ENCODE peak calls at places on chromosomes 4 and X, in seven cellular contexts. L, Q, B, T, I, U and H are unnamed samples.

GRCh38 chrX:153407736-153408135 is 3.5 kb upstream of the ZFP92 start:
- DNase-seq in U (no peak), L (no peak), T (no peak), Q (no peak), I (no peak), B (no peak), H (no peak)

GRCh38 chr4:98117363-98117762 is 25.9 kb downstream of the STPG2 start:
- DNase-seq in Q (no peak), U (no peak), L (no peak), T (no peak), I (no peak), B (no peak), H (no peak)

GRCh38 chrX:85611926-85612325 is 232.5 kb upstream of the POF1B start:
- DNase-seq in I (no peak), T (no peak), L (no peak), U (no peak), Q (no peak), B (no peak), H (peak; percentile 32)

GRCh38 chr4:27921236-27921635 is 1060.6 kb downstream of the STIM2 start:
- DNase-seq in L (no peak), T (no peak), B (no peak), Q (no peak), U (no peak), I (no peak), H (no peak)

GRCh38 chr4:80361329-80361900 is 25.9 kb downstream of the CFAP299 start:
- DNase-seq in T (peak; percentile 9), L (no peak), U (no peak), Q (no peak), I (peak; percentile 8), B (no peak), H (peak; percentile 14)

GRCh38 chr4:111775908-111776307 is 369.3 kb upstream of the FAM241A start:
- DNase-seq in L (no peak), T (peak; percentile 28), B (no peak), I (no peak), U (no peak), Q (no peak), H (no peak)

GRCh38 chrX:19334945-19335626 is 8.6 kb upstream of the PDHA1 start:
- DNase-seq in T (no peak), B (no peak), Q (no peak), L (peak; percentile 14), U (no peak), I (peak; percentile 62), H (peak; percentile 71)

GRCh38 chr4:47718691-47719090 is 119.2 kb downstream of the CORIN start:
- DNase-seq in B (no peak), T (no peak), I (no peak), L (no peak), U (no peak), Q (no peak), H (peak; percentile 19)

GRCh38 chrX:48531359-48531954 is 8.1 kb upstream of the TBC1D25 start:
- DNase-seq in Q (no peak), I (no peak), B (no peak), T (no peak), L (no peak), U (no peak), H (no peak)

GRCh38 chr4:185576918-185577591 is 41.7 kb upstream of the PDLIM3 start:
- DNase-seq in I (no peak), L (no peak), Q (no peak), B (no peak), T (no peak), U (no peak), H (no peak)

GRCh38 chrX:46306103-46306502 is 239.1 kb downstream of the ZNF674 start:
- DNase-seq in Q (no peak), L (no peak), U (no peak), B (no peak), T (no peak), I (no peak), H (no peak)

GRCh38 chr4:73621357-73621756 is 1.1 kb upstream of the RASSF6 start:
- DNase-seq in B (no peak), Q (no peak), L (no peak), I (no peak), T (no peak), U (no peak), H (no peak)

GRCh38 chr4:179750374-179750773 is 2308.1 kb upstream of the AGA start:
- DNase-seq in T (peak; percentile 20), B (no peak), U (no peak), I (peak; percentile 6), L (no peak), Q (no peak), H (peak; percentile 74)

GRCh38 chr4:142485452-142485851 is 360.6 kb downstream of the INPP4B start:
- DNase-seq in U (no peak), B (no peak), T (no peak), L (no peak), I (no peak), Q (no peak), H (no peak)

GRCh38 chr4:40199179-40199670 is 2.4 kb downstream of the RHOH start:
- DNase-seq in L (no peak), B (no peak), Q (no peak), U (no peak), T (no peak), I (no peak), H (no peak)

GRCh38 chr4:104015680-104016079 is 295.9 kb upstream of the TACR3 start:
- DNase-seq in L (no peak), Q (no peak), T (peak; percentile 30), I (peak; percentile 47), B (no peak), U (no peak), H (peak; percentile 29)

GRCh38 chrX:39645059-39645895 is 452.5 kb downstream of the BCOR start:
- DNase-seq in L (no peak), I (peak; percentile 30), Q (no peak), B (peak; percentile 85), U (no peak), T (peak; percentile 63), H (peak; percentile 80)

GRCh38 chr4:729336-730315 is 24.0 kb downstream of the PCGF3 start:
- DNase-seq in U (no peak), I (no peak), B (no peak), T (no peak), L (no peak), Q (no peak), H (no peak)

GRCh38 chrX:30151964-30152363 is 63.4 kb upstream of the MAGEB2 start:
- DNase-seq in Q (no peak), L (no peak), T (no peak), I (no peak), B (no peak), U (no peak), H (no peak)

GRCh38 chrX:41468647-41469323 is 21.6 kb downstream of the NYX start:
- DNase-seq in T (no peak), L (no peak), B (no peak), U (no peak), Q (no peak), I (no peak), H (no peak)

GRCh38 chr4:74822603-74823002 is 28.3 kb upstream of the BTC start:
- DNase-seq in Q (no peak), L (no peak), B (no peak), U (no peak), I (no peak), T (no peak), H (no peak)

GRCh38 chr4:189146994-189147929 is 793.4 kb upstream of the FRG1 start:
- DNase-seq in I (no peak), B (no peak), U (no peak), Q (no peak), L (no peak), T (no peak), H (no peak)

GRCh38 chr4:24971192-24971591 is 58.4 kb upstream of the CCDC149 start:
- DNase-seq in L (no peak), I (no peak), Q (no peak), U (no peak), T (no peak), B (no peak), H (no peak)

GRCh38 chr4:121908346-121908745 is 38.1 kb upstream of the BBS7 start:
- DNase-seq in I (no peak), B (no peak), T (no peak), L (no peak), Q (no peak), U (no peak), H (no peak)

GRCh38 chr4:53507671-53508286 is 83.5 kb downstream of the LNX1 start:
- DNase-seq in T (no peak), U (no peak), I (no peak), B (no peak), L (no peak), Q (no peak), H (peak; percentile 11)

DNA sequence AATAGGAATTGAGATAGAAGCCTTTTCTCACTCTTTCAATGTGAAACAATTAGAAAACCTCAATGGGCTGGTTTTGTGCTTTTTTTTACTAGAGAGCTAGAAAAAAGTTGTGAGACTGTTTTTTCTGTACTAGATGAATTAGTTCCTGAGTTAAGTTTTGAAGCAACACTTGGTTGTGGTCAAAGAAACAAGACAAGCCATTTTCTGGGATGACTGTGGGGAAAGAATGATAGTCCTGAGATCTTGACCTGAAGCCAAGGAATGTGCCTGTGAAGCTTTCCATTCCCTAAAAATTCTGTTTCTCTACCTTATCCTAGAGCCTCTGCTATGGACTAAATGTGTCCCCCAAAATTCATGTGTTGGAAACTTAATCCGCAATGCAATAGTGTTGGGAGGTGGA is 157.8 kb upstream of the TLL1 start:
- DNase-seq in U (no peak), T (no peak), I (no peak), Q (no peak), L (no peak), B (no peak), H (no peak)
- H3K27ac ChIP-seq in U (no peak overlapping the region), T (no peak overlapping the region), I (no peak overlapping the region), Q (no peak overlapping the region), L (no peak overlapping the region), B (no peak overlapping the region), H (no peak overlapping the region)

DNA sequence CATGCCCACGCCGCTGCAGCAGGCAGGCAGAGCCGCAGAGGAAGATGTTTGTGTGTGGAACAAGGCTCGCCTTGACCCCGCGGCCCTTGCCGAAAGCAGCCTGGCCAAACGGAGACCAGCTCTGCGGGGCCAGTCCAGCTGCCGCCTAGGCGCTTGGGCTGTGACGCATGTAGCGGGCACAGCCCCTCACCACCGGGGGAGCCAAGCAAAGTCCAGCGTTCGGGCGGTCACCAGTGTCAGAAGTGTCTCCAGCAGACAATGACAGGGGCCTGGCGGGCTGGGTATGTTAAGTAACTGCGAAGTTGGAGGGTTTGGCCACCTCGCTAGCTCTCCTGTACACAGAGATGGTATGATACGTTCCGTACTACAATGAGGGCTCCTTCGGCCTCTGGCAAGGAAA is 1.3 kb downstream of the AMER1 start:
- DNase-seq in Q (no peak), B (peak; percentile 16), T (peak; percentile 31), I (peak; percentile 47), L (no peak), U (no peak), H (no peak)
- H3K27ac ChIP-seq in Q (no peak overlapping the region), B (peak overlapping the region; percentile 86), T (peak overlapping the region; percentile 98), I (no peak overlapping the region), L (no peak overlapping the region), U (no peak overlapping the region), H (no peak overlapping the region)

GRCh38 chr4:8108991-8109390 is 49.6 kb downstream of the ABLIM2 start:
- DNase-seq in Q (no peak), L (no peak), B (no peak), U (no peak), T (no peak), I (no peak), H (no peak)
- H3K27ac ChIP-seq in Q (no peak overlapping the region), L (no peak overlapping the region), B (no peak overlapping the region), U (no peak overlapping the region), T (no peak overlapping the region), I (no peak overlapping the region), H (no peak overlapping the region)

DNA sequence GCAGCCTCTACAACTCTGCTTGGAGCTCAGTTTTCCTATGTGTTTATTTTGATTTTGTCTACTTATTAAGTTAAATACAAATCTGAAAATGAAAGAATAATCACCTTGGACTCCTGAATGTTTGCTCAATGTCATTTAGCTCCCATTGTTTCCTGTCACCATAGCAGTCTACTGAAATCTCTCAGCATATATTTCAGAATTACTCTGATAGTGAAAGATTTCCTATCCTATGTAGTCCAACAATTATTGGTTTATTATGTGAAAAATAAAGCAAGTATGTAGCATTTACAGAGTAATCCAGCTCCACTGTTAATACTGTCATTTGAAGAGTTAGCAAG is 168.4 kb downstream of the CBR4 start:
- DNase-seq in T (no peak), U (no peak), B (no peak), L (no peak), I (no peak), Q (no peak), H (no peak)
- H3K27ac ChIP-seq in T (peak overlapping the region; percentile 3), U (no peak overlapping the region), B (peak overlapping the region; percentile 99), L (no peak overlapping the region), I (no peak overlapping the region), Q (no peak overlapping the region), H (no peak overlapping the region)